ENCODE peak calls at places on chromosomes 11 and 22, in six cellular contexts. U is A549, C is body of pancreas, F is heart left ventricle, E is gastrocnemius medialis, M is Peyer's patch. S is an unnamed sample.

GRCh38 chr11:128559496-128560103 is 27.8 kb downstream of the ETS1 start:
- DNase-seq in U (no peak), C (no peak), F (no peak), E (no peak), M (no peak), S (no peak)

GRCh38 chr22:22662095-22662494 is 17.7 kb downstream of the GGTLC2 start:
- DNase-seq in U (no peak), C (no peak), F (no peak), E (no peak), M (no peak), S (no peak)

GRCh38 chr22:19287076-19287724 is 4.3 kb downstream of the CLTCL1 start:
- DNase-seq in U (peak), C (no peak), F (no peak), E (peak), M (no peak), S (no peak)

GRCh38 chr11:85898456-85898855 is 43.3 kb downstream of the CCDC83 start:
- DNase-seq in U (no peak), C (no peak), F (no peak), E (no peak), M (no peak), S (no peak)

GRCh38 chr22:36048911-36049677 is 20.5 kb upstream of the RBFOX2 start:
- DNase-seq in U (no peak), C (peak), F (no peak), E (no peak), M (no peak), S (no peak)

GRCh38 chr11:59172345-59173079 is 580 bp downstream of the DTX4 start:
- DNase-seq in U (no peak), C (peak), F (no peak), E (no peak), M (peak), S (peak)

GRCh38 chr11:15106201-15106965 is 8.3 kb upstream of the INSC start:
- DNase-seq in U (no peak), C (no peak), F (no peak), E (no peak), M (no peak), S (no peak)

GRCh38 chr11:20057055-20057943 is 103.0 kb downstream of the DBX1 start:
- DNase-seq in U (no peak), C (no peak), F (no peak), E (no peak), M (no peak), S (no peak)

GRCh38 chr22:17087176-17088131 is 2.7 kb downstream of the IL17RA start:
- DNase-seq in U (no peak), C (no peak), F (no peak), E (no peak), M (no peak), S (no peak)

GRCh38 chr11:125070699-125071254 is 7.7 kb downstream of the SLC37A2 start:
- DNase-seq in U (no peak), C (peak), F (no peak), E (peak), M (peak), S (peak)

GRCh38 chr11:85717360-85717927 is 31.4 kb upstream of the CCDC89 start:
- DNase-seq in U (no peak), C (no peak), F (no peak), E (no peak), M (no peak), S (no peak)

GRCh38 chr11:69167130-69167915 is 11.6 kb downstream of the SMIM38 start:
- DNase-seq in U (no peak), C (no peak), F (no peak), E (no peak), M (no peak), S (no peak)

GRCh38 chr11:67534070-67534679 is 10.9 kb upstream of the CABP2 start:
- DNase-seq in U (peak), C (no peak), F (no peak), E (no peak), M (no peak), S (no peak)

GRCh38 chr11:45210846-45211245 is 64.4 kb downstream of the PRDM11 start:
- DNase-seq in U (no peak), C (peak), F (no peak), E (no peak), M (no peak), S (no peak)

GRCh38 chr22:41563051-41563711 is 2.4 kb downstream of the CSDC2 start:
- DNase-seq in U (peak), C (peak), F (no peak), E (no peak), M (peak), S (peak)

GRCh38 chr11:27401760-27402316 is 38.8 kb upstream of the CCDC34 start:
- DNase-seq in U (peak), C (no peak), F (no peak), E (no peak), M (no peak), S (no peak)

GRCh38 chr22:39661842-39662676 is 91.5 kb downstream of the CACNA1I start:
- DNase-seq in U (no peak), C (peak), F (no peak), E (no peak), M (peak), S (peak)

GRCh38 chr11:133041928-133042890 is 490.1 kb downstream of the OPCML start:
- DNase-seq in U (no peak), C (peak), F (no peak), E (no peak), M (no peak), S (no peak)

GRCh38 chr22:23068832-23069385 is 1.4 kb upstream of the GNAZ start:
- DNase-seq in U (no peak), C (no peak), F (no peak), E (no peak), M (peak), S (no peak)

GRCh38 chr11:10725907-10726253 is 25.2 kb upstream of the CTR9 start:
- DNase-seq in U (no peak), C (no peak), F (no peak), E (no peak), M (no peak), S (no peak)

GRCh38 chr11:63986932-63987513 is 785 bp downstream of the OTUB1 start:
- DNase-seq in U (no peak), C (no peak), F (no peak), E (no peak), M (no peak), S (no peak)

GRCh38 chr11:22558638-22559037 is 67.0 kb downstream of the FANCF start:
- DNase-seq in U (no peak), C (peak), F (no peak), E (no peak), M (no peak), S (no peak)

GRCh38 chr11:8971917-8972316 is 7.7 kb upstream of the TMEM9B start:
- DNase-seq in U (no peak), C (no peak), F (no peak), E (no peak), M (no peak), S (no peak)

GRCh38 chr11:95790933-95791247 is 592 bp downstream of the CEP57 start:
- DNase-seq in U (peak), C (peak), F (peak), E (peak), M (peak), S (peak)

GRCh38 chr22:35622132-35622913 is 5.2 kb upstream of the MB start:
- DNase-seq in U (peak), C (peak), F (peak), E (peak), M (peak), S (peak)

GRCh38 chr11:124760205-124760652 is 1.9 kb downstream of the ESAM start:
- DNase-seq in U (no peak), C (no peak), F (peak), E (no peak), M (no peak), S (no peak)

GRCh38 chr22:27207907-27208306 is 550.5 kb downstream of the MIAT start:
- DNase-seq in U (peak), C (no peak), F (no peak), E (peak), M (no peak), S (no peak)

GRCh38 chr11:65539401-65540289 is 14.8 kb downstream of the SCYL1 start:
- DNase-seq in U (no peak), C (peak), F (no peak), E (no peak), M (peak), S (no peak)

GRCh38 chr11:130601141-130601540 is 152.7 kb downstream of the ADAMTS15 start:
- DNase-seq in U (no peak), C (peak), F (peak), E (peak), M (no peak), S (peak)

GRCh38 chr22:50176850-50177536 is 6.5 kb downstream of the PANX2 start:
- DNase-seq in U (no peak), C (no peak), F (peak), E (no peak), M (no peak), S (no peak)

GRCh38 chr11:128587415-128587814 is at the start of gene ETS1:
- DNase-seq in U (peak), C (peak), F (no peak), E (no peak), M (no peak), S (no peak)

GRCh38 chr11:67306769-67307544 is 3.6 kb downstream of the SSH3 start:
- DNase-seq in U (no peak), C (no peak), F (no peak), E (no peak), M (no peak), S (no peak)

GRCh38 chr11:9057032-9057431 is 34.4 kb downstream of the SCUBE2 start:
- DNase-seq in U (no peak), C (no peak), F (no peak), E (no peak), M (no peak), S (no peak)

GRCh38 chr11:21564813-21565212 is 628.1 kb upstream of the ANO5 start:
- DNase-seq in U (peak), C (no peak), F (no peak), E (no peak), M (no peak), S (no peak)

GRCh38 chr11:116865696-116866095 is 28.3 kb upstream of the APOA1 start:
- DNase-seq in U (no peak), C (no peak), F (no peak), E (no peak), M (no peak), S (no peak)

GRCh38 chr22:31753005-31753633 is 700 bp upstream of the DEPDC5 start:
- DNase-seq in U (peak), C (peak), F (peak), E (peak), M (peak), S (peak)

GRCh38 chr22:41940853-41941765 is 5.8 kb downstream of the CENPM start:
- DNase-seq in U (peak), C (peak), F (peak), E (peak), M (peak), S (peak)

DNA sequence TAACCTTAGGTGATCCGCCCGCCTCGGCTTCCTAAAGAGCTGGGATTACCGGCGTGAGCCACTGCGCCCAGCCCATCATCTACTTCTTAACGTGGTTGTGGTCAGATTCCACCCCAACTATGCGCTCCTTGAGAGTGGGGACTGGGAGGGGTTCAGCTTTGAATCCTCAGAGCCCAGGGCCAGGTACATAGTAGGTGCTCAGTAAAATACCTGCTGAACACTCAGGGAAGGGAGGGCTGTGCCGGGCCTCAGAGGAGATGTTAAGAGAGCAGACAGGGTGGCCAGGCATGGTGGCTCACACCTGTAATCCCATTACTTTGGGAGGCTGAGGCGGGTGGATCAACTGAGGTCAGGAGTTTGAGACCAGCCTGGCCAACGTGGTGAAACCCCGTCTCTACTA is 1.2 kb upstream of the LGALS1 start:
- DNase-seq in U (no peak), C (no peak), F (no peak), E (no peak), M (no peak), S (no peak)
- H3K4me3 ChIP-seq in U (no peak), C (no peak), F (no peak), E (no peak), M (no peak), S (no peak)

GRCh38 chr11:35357893-35358292 is 61.5 kb downstream of the SLC1A2 start:
- DNase-seq in U (no peak), C (no peak), F (no peak), E (no peak), M (no peak), S (no peak)

GRCh38 chr11:35363246-35364100 is 55.9 kb downstream of the SLC1A2 start:
- DNase-seq in U (no peak), C (no peak), F (no peak), E (peak), M (no peak), S (no peak)

GRCh38 chr11:35362571-35362980 is 56.8 kb downstream of the SLC1A2 start:
- DNase-seq in U (no peak), C (no peak), F (no peak), E (no peak), M (no peak), S (no peak)

GRCh38 chr11:35359321-35360058 is 59.9 kb downstream of the SLC1A2 start:
- DNase-seq in U (no peak), C (no peak), F (no peak), E (no peak), M (no peak), S (no peak)

GRCh38 chr11:35360059-35360530 is 59.3 kb downstream of the SLC1A2 start:
- DNase-seq in U (no peak), C (no peak), F (no peak), E (no peak), M (no peak), S (no peak)
- H3K27ac ChIP-seq in U (peak), C (peak), F (peak), E (peak), M (no peak), S (no peak)

GRCh38 chr11:119084663-119085522 is at the start of gene HMBS:
- DNase-seq in U (peak), C (peak), F (peak), E (peak), M (peak), S (peak)
- TF ChIP-seq POLR2A in U (peak), C (peak), F (peak), E (peak), M (peak), S (no peak)

GRCh38 chr22:46031561-46031960 is 54.6 kb upstream of the WNT7B start:
- DNase-seq in U (no peak), C (no peak), F (no peak), E (no peak), M (peak), S (no peak)
- H3K4me3 ChIP-seq in U (no peak), C (no peak), F (no peak), E (no peak), M (no peak), S (no peak)

S was measured in testis.